ENCODE peak calls at places on chromosomes 5 and 9, in five cellular contexts. P is CD8-positive, alpha-beta T cell; C is pancreas; N is breast epithelium; Q is cardiac muscle cell. F is an unnamed sample.
A peak's percentile ranks its signal among the peaks of the same experiment; 100 is the strongest.

GRCh38 chr9:84241817-84242356 is 98.7 kb downstream of the SLC28A3 start:
- DNase-seq in P (no peak), C (no peak), Q (no peak), N (no peak), F (no peak)

GRCh38 chr5:35956429-35956828 is 18.0 kb upstream of the CAPSL start:
- DNase-seq in C (no peak), N (no peak), Q (no peak), P (no peak), F (no peak)

GRCh38 chr9:3477236-3477834 is 48.5 kb downstream of the RFX3 start:
- DNase-seq in N (no peak), Q (no peak), P (no peak), C (no peak), F (no peak)

GRCh38 chr9:105205787-105206511 is 38.5 kb upstream of the SLC44A1 start:
- DNase-seq in N (no peak), Q (no peak), P (no peak), C (no peak), F (peak; percentile 56)

GRCh38 chr9:120580591-120580896 is 577 bp upstream of the CDK5RAP2 start:
- DNase-seq in C (no peak), Q (no peak), N (no peak), P (no peak), F (no peak)

GRCh38 chr9:107760469-107761242 is 271.1 kb upstream of the KLF4 start:
- DNase-seq in N (no peak), P (no peak), C (peak; percentile 59), Q (no peak), F (no peak)

GRCh38 chr5:153699035-153699434 is 208.6 kb downstream of the GRIA1 start:
- DNase-seq in N (no peak), P (no peak), Q (no peak), C (no peak), F (no peak)

GRCh38 chr5:71865202-71865601 is 146.1 kb downstream of the CARTPT start:
- DNase-seq in Q (peak; percentile 36), P (no peak), C (no peak), N (no peak), F (no peak)

GRCh38 chr9:138118601-138119071 is 241.1 kb downstream of the CACNA1B start:
- DNase-seq in P (no peak), Q (no peak), C (no peak), N (no peak), F (no peak)

GRCh38 chr9:96604005-96604320 is 15.7 kb downstream of the CDC14B start:
- DNase-seq in Q (no peak), C (no peak), N (no peak), P (no peak), F (no peak)

GRCh38 chr9:33840381-33840780 is 23.4 kb downstream of the UBE2R2 start:
- DNase-seq in C (no peak), Q (no peak), N (no peak), P (no peak), F (no peak)

GRCh38 chr5:170880084-170880483 is 18.3 kb downstream of the RANBP17 start:
- DNase-seq in C (no peak), N (no peak), P (no peak), Q (no peak), F (no peak)

GRCh38 chr9:33329117-33329563 is 38.8 kb downstream of the NFX1 start:
- DNase-seq in C (peak; percentile 57), Q (no peak), P (no peak), N (peak; percentile 69), F (no peak)

GRCh38 chr5:153660919-153661318 is 170.4 kb downstream of the GRIA1 start:
- DNase-seq in P (no peak), N (no peak), C (no peak), Q (no peak), F (no peak)

GRCh38 chr5:135486679-135487395 is 34.7 kb upstream of the TIFAB start:
- DNase-seq in P (no peak), Q (no peak), N (no peak), C (no peak), F (no peak)

GRCh38 chr9:75148551-75148950 is 60.2 kb downstream of the OSTF1 start:
- DNase-seq in N (no peak), Q (peak; percentile 75), C (no peak), P (no peak), F (no peak)

GRCh38 chr5:98957307-98957706 is 28.5 kb upstream of the CHD1 start:
- DNase-seq in Q (no peak), C (no peak), N (no peak), P (no peak), F (no peak)

GRCh38 chr9:127810378-127811187 is 7.9 kb downstream of the FPGS start:
- DNase-seq in N (no peak), P (no peak), Q (no peak), C (no peak), F (no peak)

GRCh38 chr9:10268500-10269485 is 344.0 kb downstream of the PTPRD start:
- DNase-seq in P (no peak), Q (peak; percentile 78), N (no peak), C (no peak), F (no peak)

GRCh38 chr9:130282000-130282700 is 16.6 kb downstream of the HMCN2 start:
- DNase-seq in N (no peak), P (no peak), Q (no peak), C (no peak), F (no peak)

GRCh38 chr5:23627976-23628375 is 120.6 kb downstream of the PRDM9 start:
- DNase-seq in P (no peak), C (no peak), Q (no peak), N (no peak), F (no peak)

GRCh38 chr5:6721442-6721841 is 8.2 kb downstream of the TENT4A start:
- DNase-seq in P (no peak), N (peak; percentile 45), C (no peak), Q (no peak), F (no peak)

GRCh38 chr9:125486109-125486508 is 220.9 kb downstream of the MAPKAP1 start:
- DNase-seq in P (no peak), C (no peak), Q (no peak), N (no peak), F (no peak)

GRCh38 chr9:124869986-124870560 is 8.1 kb downstream of the ARPC5L start:
- DNase-seq in Q (peak; percentile 22), C (no peak), P (peak; percentile 79), N (no peak), F (peak; percentile 52)

GRCh38 chr5:116420540-116420939 is 154.1 kb downstream of the SEMA6A start:
- DNase-seq in N (no peak), C (no peak), Q (no peak), P (no peak), F (no peak)

GRCh38 chr5:62692946-62693713 is 114.5 kb downstream of the LRRC70 start:
- DNase-seq in N (no peak), C (no peak), P (no peak), Q (peak; percentile 40), F (no peak)

GRCh38 chr5:17154211-17154996 is 63.0 kb upstream of the BASP1 start:
- DNase-seq in Q (no peak), P (no peak), N (no peak), C (no peak), F (no peak)

GRCh38 chr9:77876091-77876490 is 155.5 kb downstream of the GNAQ start:
- DNase-seq in C (no peak), Q (peak; percentile 58), N (no peak), P (no peak), F (peak; percentile 40)

GRCh38 chr5:83718195-83718825 is 2.3 kb downstream of the HAPLN1 start:
- DNase-seq in C (peak; percentile 30), P (peak; percentile 8), N (no peak), Q (peak; percentile 85), F (no peak)

GRCh38 chr9:88308831-88309230 is 79.4 kb upstream of the SPIN1 start:
- DNase-seq in P (no peak), N (no peak), C (no peak), Q (no peak), F (no peak)

GRCh38 chr9:88312070-88312469 is 76.2 kb upstream of the SPIN1 start:
- DNase-seq in Q (no peak), P (no peak), N (no peak), C (no peak), F (no peak)

GRCh38 chr9:88313364-88314220 is 74.7 kb upstream of the SPIN1 start:
- DNase-seq in C (no peak), P (peak; percentile 32), N (no peak), Q (no peak), F (no peak)

GRCh38 chr9:88312517-88313103 is 75.6 kb upstream of the SPIN1 start:
- DNase-seq in P (no peak), C (no peak), N (no peak), Q (no peak), F (no peak)

DNA sequence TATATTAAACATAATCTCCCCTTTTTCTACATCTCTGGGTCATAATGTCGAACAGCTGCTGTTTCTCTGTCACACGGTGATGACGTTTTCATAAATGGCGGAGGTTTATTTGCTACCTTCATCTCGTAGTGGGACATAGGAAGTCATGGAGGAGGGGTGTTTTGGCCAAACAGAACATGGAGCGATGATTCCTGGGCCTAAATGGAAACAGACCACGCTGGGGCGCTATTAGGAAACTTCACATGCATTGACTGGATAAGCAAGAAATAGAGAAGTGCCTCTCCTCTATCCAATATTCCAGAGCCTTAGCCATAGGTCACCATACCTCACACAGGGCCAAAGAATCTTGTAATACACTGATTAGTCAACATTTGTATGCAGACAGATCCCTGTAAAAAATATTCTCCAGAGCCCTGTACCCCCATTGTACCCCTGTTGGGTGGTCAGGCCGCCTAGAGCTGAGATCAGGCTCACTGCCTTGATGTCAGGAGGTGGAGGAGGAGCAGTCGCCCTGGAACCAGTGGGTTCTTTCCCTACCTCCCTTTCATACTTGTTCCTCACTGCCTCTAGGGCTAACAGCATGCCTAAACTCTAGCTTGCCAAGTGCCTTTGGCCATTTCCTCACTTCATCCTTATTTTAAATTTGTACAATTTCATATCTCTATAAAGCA is 77.8 kb upstream of the SPIN1 start:
- DNase-seq in C (no peak), P (no peak), Q (no peak), N (no peak), F (no peak)
- H3K4me1 ChIP-seq in C (no peaks in the 10 kb centered on the region), P (peaks cover 13% of the 10 kb centered on the region), Q (no peaks in the 10 kb centered on the region), N (no peaks in the 10 kb centered on the region), F (no peaks in the 10 kb centered on the region)

GRCh38 chr9:126514037-126514821 is 99.5 kb upstream of the LMX1B start:
- DNase-seq in N (no peak), Q (peak; percentile 83), P (peak; percentile 67), C (no peak), F (peak; percentile 51)
- TF ChIP-seq CTCF in N (no peak), Q (peak; percentile 50), P (peak; percentile 34), C (no peak), F (no peak)

DNA sequence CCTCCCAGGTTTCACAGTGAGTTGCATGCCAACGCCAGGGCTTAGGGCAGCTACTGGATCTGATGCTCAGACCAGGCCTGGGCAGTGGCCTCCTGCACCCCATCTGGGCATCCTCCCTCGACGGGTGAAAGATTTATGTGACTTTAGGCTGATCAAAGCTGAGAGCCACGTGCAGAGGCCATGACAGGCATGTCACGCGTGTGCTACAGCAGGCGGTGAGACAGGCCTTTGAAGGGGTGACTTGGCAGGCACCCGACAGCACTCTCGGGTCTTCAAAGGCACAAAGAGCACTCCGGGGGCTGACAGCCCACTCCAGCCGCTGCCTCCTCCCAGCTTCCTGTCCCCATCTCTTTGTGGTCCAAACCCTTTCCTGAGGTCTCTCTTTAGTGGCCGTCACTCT is 66.2 kb downstream of the NTNG2 start:
- DNase-seq in C (no peak), Q (no peak), N (no peak), P (no peak), F (no peak)
- H3K27me3 ChIP-seq in C (no peaks in the 10 kb centered on the region), Q (no peaks in the 10 kb centered on the region), N (peaks cover 48% of the 10 kb centered on the region), P (no peaks in the 10 kb centered on the region), F (no peaks in the 10 kb centered on the region)

DNA sequence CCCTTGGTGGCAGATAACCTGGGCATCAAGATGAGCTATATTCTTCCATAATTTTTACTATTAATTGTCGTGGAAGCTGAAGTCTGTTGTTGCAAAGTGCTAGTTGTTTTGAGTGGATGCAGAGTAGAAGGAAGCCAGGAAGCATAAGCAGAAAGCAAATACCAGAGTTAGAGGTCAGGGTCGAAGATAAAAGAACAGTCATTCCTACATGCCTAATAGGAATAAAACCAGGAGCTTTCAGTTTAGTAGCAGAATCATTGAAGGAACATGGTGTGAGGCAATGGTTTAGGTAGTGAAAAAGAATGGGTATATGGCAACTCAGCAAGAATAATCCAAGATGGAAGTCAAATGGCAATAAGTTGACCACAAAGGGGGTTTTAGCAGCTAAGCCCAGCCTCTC is 121.6 kb upstream of the FST start:
- DNase-seq in P (no peak), N (no peak), Q (no peak), C (no peak), F (no peak)
- H3K4me1 ChIP-seq in P (no peaks in the 10 kb centered on the region), N (no peaks in the 10 kb centered on the region), Q (no peaks in the 10 kb centered on the region), C (no peaks in the 10 kb centered on the region), F (no peaks in the 10 kb centered on the region)

F was measured in ovary.